ENCODE peak calls at places on chromosomes 2 and 18, in seven cellular contexts. O is cardiac fibroblast, E is AG04450, W is cardiac muscle cell, M is IMR-90, F is SK-N-SH, Y is WTC11. H is an unnamed sample.

GRCh38 chr18:62264984-62265383 is 60.1 kb upstream of the TNFRSF11A start:
- DNase-seq in O (no peak), E (no peak), W (no peak), M (no peak), F (no peak), Y (no peak), H (no peak)

GRCh38 chr18:23263551-23264235 is 128.4 kb downstream of the CABLES1 start:
- DNase-seq in O (no peak), E (no peak), W (no peak), M (no peak), F (no peak), Y (no peak), H (no peak)

GRCh38 chr18:69161383-69162028 is 239.2 kb upstream of the DOK6 start:
- DNase-seq in O (peak; percentile 25), E (peak; percentile 18), W (peak; percentile 12), M (peak; percentile 63), F (no peak), Y (no peak), H (no peak)

GRCh38 chr2:177554365-177554764 is 161.8 kb downstream of the AGPS start:
- DNase-seq in O (no peak), E (no peak), W (no peak), M (no peak), F (no peak), Y (no peak), H (no peak)

GRCh38 chr2:128370468-128371247 is 52.0 kb upstream of the HS6ST1 start:
- DNase-seq in O (no peak), E (no peak), W (no peak), M (peak; percentile 32), F (no peak), Y (no peak), H (no peak)

GRCh38 chr18:22560283-22560627 is 142.5 kb upstream of the CTAGE1 start:
- DNase-seq in O (no peak), E (no peak), W (no peak), M (no peak), F (no peak), Y (no peak), H (no peak)

GRCh38 chr2:80395251-80395650 is 90.7 kb upstream of the LRRTM1 start:
- DNase-seq in O (no peak), E (no peak), W (no peak), M (no peak), F (no peak), Y (no peak), H (no peak)

GRCh38 chr2:199228887-199229819 is 228.6 kb downstream of the SATB2 start:
- DNase-seq in O (peak; percentile 19), E (peak; percentile 90), W (peak; percentile 61), M (peak; percentile 97), F (no peak), Y (no peak), H (peak; percentile 93)

GRCh38 chr2:168639501-168639900 is 162.9 kb upstream of the NOSTRIN start:
- DNase-seq in O (peak; percentile 92), E (peak; percentile 81), W (peak; percentile 75), M (peak; percentile 85), F (no peak), Y (peak; percentile 22), H (no peak)

GRCh38 chr18:48446582-48447225 is 37.5 kb upstream of the ZBTB7C start:
- DNase-seq in O (peak; percentile 85), E (peak; percentile 26), W (peak; percentile 87), M (peak; percentile 50), F (peak; percentile 84), Y (peak; percentile 91), H (peak; percentile 72)

GRCh38 chr2:46075848-46076247 is 221.4 kb upstream of the EPAS1 start:
- DNase-seq in O (no peak), E (no peak), W (no peak), M (no peak), F (no peak), Y (no peak), H (no peak)

GRCh38 chr2:85797959-85798358 is 44.2 kb downstream of the ATOH8 start:
- DNase-seq in O (peak; percentile 73), E (no peak), W (peak; percentile 73), M (peak; percentile 49), F (peak; percentile 72), Y (no peak), H (peak; percentile 59)

GRCh38 chr2:121856358-121856757 is 100.9 kb downstream of the TSN start:
- DNase-seq in O (peak; percentile 46), E (no peak), W (peak; percentile 61), M (no peak), F (no peak), Y (no peak), H (no peak)

GRCh38 chr18:5543854-5544389 is at the start of gene EPB41L3:
- DNase-seq in O (peak; percentile 56), E (no peak), W (peak; percentile 54), M (peak; percentile 20), F (peak; percentile 40), Y (peak; percentile 49), H (no peak)

GRCh38 chr2:86592547-86593230 is 29.4 kb upstream of the CHMP3 start:
- DNase-seq in O (peak; percentile 22), E (no peak), W (peak; percentile 44), M (peak; percentile 21), F (no peak), Y (no peak), H (peak; percentile 5)

GRCh38 chr18:59057969-59058368 is 81.7 kb upstream of the SEC11C start:
- DNase-seq in O (peak; percentile 75), E (peak; percentile 46), W (peak; percentile 60), M (peak; percentile 81), F (no peak), Y (no peak), H (no peak)

GRCh38 chr2:215794829-215795546 is 218.4 kb downstream of the MREG start:
- DNase-seq in O (peak; percentile 49), E (no peak), W (peak; percentile 69), M (no peak), F (no peak), Y (peak; percentile 56), H (no peak)
- TF ChIP-seq CTCF in O (no peak), E (no peak), W (peak; percentile 32), M (no peak), F (peak; percentile 13), Y (no peak), H (no peak)

DNA sequence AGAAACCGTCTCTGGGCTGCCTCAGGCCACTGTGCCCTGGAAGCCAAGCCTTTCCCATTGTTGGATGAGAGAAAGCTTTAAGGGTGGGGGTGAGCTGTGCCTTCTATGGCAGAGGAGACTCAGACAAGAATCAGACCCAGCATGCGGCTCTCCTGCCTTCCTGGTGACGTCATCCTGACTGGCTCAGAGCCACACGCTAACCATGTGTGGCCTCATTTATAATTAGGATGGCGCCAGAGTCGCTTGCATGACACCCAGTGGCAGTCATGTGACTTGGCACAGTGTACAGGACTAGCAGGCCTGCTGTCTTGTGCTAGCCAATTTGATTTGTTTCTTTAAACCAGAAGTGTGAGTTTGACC is 99.2 kb downstream of the SH3BP4 start:
- DNase-seq in O (peak; percentile 90), E (peak; percentile 59), W (peak; percentile 89), M (peak; percentile 93), F (peak; percentile 89), Y (no peak), H (peak; percentile 95)
- TF ChIP-seq CTCF in O (no peak), E (no peak), W (no peak), M (peak; percentile 25), F (peak; percentile 39), Y (no peak), H (peak; percentile 7)

DNA sequence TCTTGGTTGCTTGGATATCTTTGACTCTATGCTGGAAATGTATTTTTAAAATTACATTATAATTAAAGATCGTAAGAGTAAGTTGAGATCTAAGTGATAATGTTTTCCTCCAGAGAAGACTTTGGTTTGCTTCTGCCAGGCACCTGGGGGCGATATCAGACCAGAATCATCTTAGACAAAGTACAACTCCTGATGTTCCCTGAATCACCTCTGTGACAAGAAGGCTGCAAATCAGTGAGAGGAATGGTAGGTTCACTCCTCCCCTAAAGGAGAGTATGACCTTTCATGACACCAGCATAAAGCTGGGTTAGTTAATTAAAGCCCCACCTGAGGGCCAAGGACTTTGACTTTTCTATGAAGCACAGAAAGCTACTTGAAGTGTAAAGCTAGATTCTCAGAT is 114.4 kb upstream of the DTNA start:
- DNase-seq in O (peak; percentile 28), E (peak; percentile 8), W (peak; percentile 27), M (peak; percentile 41), F (no peak), Y (peak; percentile 34), H (peak; percentile 18)
- TF ChIP-seq CTCF in O (peak; percentile 41), E (peak; percentile 57), W (peak; percentile 20), M (peak; percentile 54), F (peak; percentile 53), Y (no peak), H (peak; percentile 19)

DNA sequence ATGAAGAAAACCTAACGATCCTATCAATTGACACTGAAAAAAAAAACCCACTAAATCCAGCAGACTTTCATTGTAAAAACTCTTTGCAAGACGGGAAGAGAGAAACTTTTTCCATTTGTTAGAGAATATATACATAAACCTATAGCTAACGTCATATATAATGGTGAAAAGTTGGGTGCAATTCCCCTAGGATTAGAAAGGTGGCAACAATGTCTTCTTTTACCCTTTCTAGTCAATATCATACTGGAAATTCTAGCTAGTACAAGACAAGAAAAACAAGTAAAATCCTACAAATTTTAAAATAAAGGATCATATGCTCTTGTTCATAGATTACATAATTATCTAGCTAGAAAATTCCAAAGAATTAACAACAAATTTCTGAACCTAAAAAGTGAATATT is 1596.5 kb upstream of the LRRTM1 start:
- DNase-seq in O (peak; percentile 3), E (no peak), W (peak; percentile 5), M (no peak), F (no peak), Y (no peak), H (peak; percentile 38)
- TF ChIP-seq CTCF in O (no peak), E (peak; percentile 34), W (peak; percentile 38), M (no peak), F (peak; percentile 25), Y (no peak), H (peak; percentile 27)

DNA sequence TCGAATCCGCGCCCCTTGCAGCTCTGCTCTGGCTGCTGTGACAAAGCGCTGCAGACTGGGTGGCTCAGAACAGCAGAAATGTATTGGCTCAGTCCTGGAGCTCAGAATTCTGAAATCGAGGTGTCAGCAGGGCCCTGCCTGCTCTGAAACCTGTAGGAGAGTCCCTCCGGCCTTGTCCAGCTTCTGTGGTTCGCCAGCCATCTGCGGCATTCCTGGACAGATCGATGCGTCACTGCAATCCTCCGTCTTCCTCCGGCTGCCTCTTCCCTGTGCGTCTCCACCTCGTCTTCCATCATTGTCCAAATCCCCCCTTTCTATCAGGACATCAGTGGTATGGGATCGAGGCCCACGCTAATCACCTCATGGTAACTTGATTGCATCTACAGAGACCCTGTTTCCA is 115.2 kb downstream of the RNF144A start:
- DNase-seq in O (no peak), E (no peak), W (no peak), M (no peak), F (no peak), Y (no peak), H (no peak)
- TF ChIP-seq CTCF in O (no peak), E (no peak), W (no peak), M (no peak), F (no peak), Y (no peak), H (no peak)

GRCh38 chr2:205769879-205770278 is 87.6 kb downstream of the NRP2 start:
- DNase-seq in O (no peak), E (no peak), W (no peak), M (peak; percentile 38), F (no peak), Y (no peak), H (peak; percentile 9)
- TF ChIP-seq CTCF in O (no peak), E (no peak), W (no peak), M (no peak), F (no peak), Y (no peak), H (no peak)

H was measured in MCF 10A.